ENCODE peak calls at places on chromosomes 3 and 15, in seven cellular contexts. One of them, this sample, is unnamed.

GRCh38 chr3:27311400-27311799 is 57.8 kb downstream of the NEK10 start:
- DNase-seq in astrocyte: peak
- DNase-seq in left ventricle myocardium superior: no peak
- DNase-seq in GM13976: no peak
- DNase-seq in T-helper 9 cell: no peak
- DNase-seq in renal cortical epithelial cell: peak
- DNase-seq in stimulated activated CD4-positive, alpha-beta T cell treated with anti-CD3 and anti-CD28 coated beads, Interleukin-1b, Interleukin-23, amount 100 ng/mL, for 48 hours: no peak
- DNase-seq in this sample: no peak

GRCh38 chr3:155835341-155836071 is 18.7 kb downstream of the SLC33A1 start:
- DNase-seq in astrocyte: no peak
- DNase-seq in left ventricle myocardium superior: no peak
- DNase-seq in GM13976: no peak
- DNase-seq in T-helper 9 cell: no peak
- DNase-seq in renal cortical epithelial cell: no peak
- DNase-seq in stimulated activated CD4-positive, alpha-beta T cell treated with anti-CD3 and anti-CD28 coated beads, Interleukin-1b, Interleukin-23, amount 100 ng/mL, for 48 hours: no peak
- DNase-seq in this sample: no peak

GRCh38 chr3:122519693-122520092 is 5.0 kb upstream of the KPNA1 start:
- DNase-seq in astrocyte: no peak
- DNase-seq in left ventricle myocardium superior: no peak
- DNase-seq in GM13976: no peak
- DNase-seq in T-helper 9 cell: no peak
- DNase-seq in renal cortical epithelial cell: no peak
- DNase-seq in stimulated activated CD4-positive, alpha-beta T cell treated with anti-CD3 and anti-CD28 coated beads, Interleukin-1b, Interleukin-23, amount 100 ng/mL, for 48 hours: no peak
- DNase-seq in this sample: no peak

GRCh38 chr15:58401991-58402649 is 29.7 kb upstream of the LIPC start:
- DNase-seq in astrocyte: no peak
- DNase-seq in left ventricle myocardium superior: no peak
- DNase-seq in GM13976: no peak
- DNase-seq in T-helper 9 cell: no peak
- DNase-seq in renal cortical epithelial cell: no peak
- DNase-seq in stimulated activated CD4-positive, alpha-beta T cell treated with anti-CD3 and anti-CD28 coated beads, Interleukin-1b, Interleukin-23, amount 100 ng/mL, for 48 hours: no peak
- DNase-seq in this sample: no peak

GRCh38 chr15:56248276-56248675 is 4.6 kb upstream of the RFX7 start:
- DNase-seq in astrocyte: no peak
- DNase-seq in left ventricle myocardium superior: no peak
- DNase-seq in GM13976: no peak
- DNase-seq in T-helper 9 cell: no peak
- DNase-seq in renal cortical epithelial cell: no peak
- DNase-seq in stimulated activated CD4-positive, alpha-beta T cell treated with anti-CD3 and anti-CD28 coated beads, Interleukin-1b, Interleukin-23, amount 100 ng/mL, for 48 hours: no peak
- DNase-seq in this sample: no peak

GRCh38 chr15:69163124-69163669 is 2.8 kb downstream of the GLCE start:
- DNase-seq in astrocyte: no peak
- DNase-seq in left ventricle myocardium superior: no peak
- DNase-seq in GM13976: no peak
- DNase-seq in T-helper 9 cell: no peak
- DNase-seq in renal cortical epithelial cell: no peak
- DNase-seq in stimulated activated CD4-positive, alpha-beta T cell treated with anti-CD3 and anti-CD28 coated beads, Interleukin-1b, Interleukin-23, amount 100 ng/mL, for 48 hours: no peak
- DNase-seq in this sample: no peak

GRCh38 chr3:56795097-56795806 is 6.5 kb downstream of the ARHGEF3 start:
- DNase-seq in astrocyte: no peak
- DNase-seq in left ventricle myocardium superior: no peak
- DNase-seq in GM13976: no peak
- DNase-seq in T-helper 9 cell: no peak
- DNase-seq in renal cortical epithelial cell: peak
- DNase-seq in stimulated activated CD4-positive, alpha-beta T cell treated with anti-CD3 and anti-CD28 coated beads, Interleukin-1b, Interleukin-23, amount 100 ng/mL, for 48 hours: no peak
- DNase-seq in this sample: no peak

GRCh38 chr3:47441796-47442551 is 33.8 kb downstream of the SCAP start:
- DNase-seq in astrocyte: no peak
- DNase-seq in left ventricle myocardium superior: no peak
- DNase-seq in GM13976: no peak
- DNase-seq in T-helper 9 cell: no peak
- DNase-seq in renal cortical epithelial cell: no peak
- DNase-seq in stimulated activated CD4-positive, alpha-beta T cell treated with anti-CD3 and anti-CD28 coated beads, Interleukin-1b, Interleukin-23, amount 100 ng/mL, for 48 hours: no peak
- DNase-seq in this sample: no peak

GRCh38 chr3:82133070-82133606 is 371.7 kb upstream of the GBE1 start:
- DNase-seq in astrocyte: peak
- DNase-seq in left ventricle myocardium superior: peak
- DNase-seq in GM13976: peak
- DNase-seq in T-helper 9 cell: peak
- DNase-seq in renal cortical epithelial cell: peak
- DNase-seq in stimulated activated CD4-positive, alpha-beta T cell treated with anti-CD3 and anti-CD28 coated beads, Interleukin-1b, Interleukin-23, amount 100 ng/mL, for 48 hours: peak
- DNase-seq in this sample: no peak

This sample was measured in activated T-helper 1 cell treated with anti-CD3 and anti-CD28 coated beads, Interleukin-2, amount 50 U/mL, for 16 hours.